ENCODE peak calls at places on chromosome 3, in nine cellular contexts. F is occipital lobe; U is left cardiac atrium; T is heart left ventricle; S is activated CD4-positive, CD25-positive, alpha-beta regulatory T cell treated with anti-CD3 and anti-CD28 coated beads, Interleukin-2, amount 50 U/mL, for 16 hours; Q is body of pancreas; P is activated CD8-positive, alpha-beta memory T cell treated with anti-CD3 and anti-CD28 coated beads, Interleukin-2, amount 10 ng/mL, durations not matched to agents 7 days and 5 days; Z is neural crest cell; X is posterior vena cava. H is an unnamed sample.

GRCh38 chr3:178231645-178232044 is 304.6 kb upstream of the KCNMB2 start:
- DNase-seq in F (no peak), U (no peak), T (no peak), S (no peak), Q (no peak), P (no peak), Z (no peak), X (no peak), H (no peak)

GRCh38 chr3:170471149-170471548 is 52.5 kb downstream of the CLDN11 start:
- DNase-seq in F (no peak), U (no peak), T (no peak), S (no peak), Q (no peak), P (no peak), Z (no peak), X (no peak), H (no peak)

GRCh38 chr3:104564045-104564643 is 802.6 kb upstream of the ALCAM start:
- DNase-seq in F (no peak), U (peak), T (no peak), S (peak), Q (peak), P (peak), Z (peak), X (no peak), H (no peak)

GRCh38 chr3:47261301-47261700 is 21.3 kb downstream of the KIF9 start:
- DNase-seq in F (no peak), U (no peak), T (no peak), S (no peak), Q (no peak), P (no peak), Z (no peak), X (peak), H (no peak)

GRCh38 chr3:186021673-186022362 is 84.0 kb upstream of the TRA2B start:
- DNase-seq in F (no peak), U (no peak), T (no peak), S (no peak), Q (no peak), P (no peak), Z (no peak), X (no peak), H (no peak)

GRCh38 chr3:161149529-161149928 is 44.4 kb upstream of the B3GALNT1 start:
- DNase-seq in F (no peak), U (no peak), T (no peak), S (no peak), Q (no peak), P (no peak), Z (no peak), X (no peak), H (no peak)

GRCh38 chr3:197487911-197488391 is 67.8 kb downstream of the BDH1 start:
- DNase-seq in F (no peak), U (peak), T (peak), S (no peak), Q (peak), P (no peak), Z (no peak), X (no peak), H (no peak)

GRCh38 chr3:78462021-78462420 is 1305.8 kb downstream of the ROBO1 start:
- DNase-seq in F (no peak), U (no peak), T (no peak), S (no peak), Q (no peak), P (no peak), Z (no peak), X (no peak), H (no peak)

GRCh38 chr3:142894493-142894892 is 5.6 kb upstream of the PCOLCE2 start:
- DNase-seq in F (no peak), U (no peak), T (no peak), S (no peak), Q (no peak), P (no peak), Z (no peak), X (no peak), H (no peak)

GRCh38 chr3:41125258-41125657 is 74.0 kb upstream of the CTNNB1 start:
- DNase-seq in F (no peak), U (no peak), T (no peak), S (no peak), Q (no peak), P (no peak), Z (no peak), X (no peak), H (no peak)

GRCh38 chr3:133394561-133395311 is 5.1 kb upstream of the BFSP2 start:
- DNase-seq in F (no peak), U (no peak), T (no peak), S (no peak), Q (no peak), P (no peak), Z (no peak), X (no peak), H (no peak)

GRCh38 chr3:78322780-78323179 is 1282.9 kb downstream of the ROBO2 start:
- DNase-seq in F (no peak), U (no peak), T (no peak), S (no peak), Q (no peak), P (no peak), Z (no peak), X (no peak), H (no peak)

GRCh38 chr3:126846316-126846715 is 136.6 kb upstream of the PLXNA1 start:
- DNase-seq in F (no peak), U (no peak), T (no peak), S (no peak), Q (no peak), P (no peak), Z (no peak), X (no peak), H (no peak)

GRCh38 chr3:159664011-159664410 is 324.6 kb upstream of the IL12A start:
- DNase-seq in F (no peak), U (no peak), T (no peak), S (no peak), Q (no peak), P (no peak), Z (no peak), X (no peak), H (no peak)

GRCh38 chr3:24837601-24838000 is 343.0 kb upstream of the THRB start:
- DNase-seq in F (no peak), U (no peak), T (no peak), S (no peak), Q (no peak), P (no peak), Z (no peak), X (no peak), H (no peak)

GRCh38 chr3:45986303-45986982 is 9.2 kb downstream of the FYCO1 start:
- DNase-seq in F (no peak), U (peak), T (peak), S (no peak), Q (peak), P (no peak), Z (no peak), X (no peak), H (no peak)

GRCh38 chr3:81268526-81268925 is 492.9 kb downstream of the GBE1 start:
- DNase-seq in F (no peak), U (no peak), T (no peak), S (no peak), Q (no peak), P (no peak), Z (no peak), X (no peak), H (no peak)

GRCh38 chr3:111871809-111872623 is 13.0 kb downstream of the PHLDB2 start:
- DNase-seq in F (no peak), U (no peak), T (no peak), S (no peak), Q (no peak), P (no peak), Z (no peak), X (no peak), H (no peak)

GRCh38 chr3:53544357-53544756 is 49.9 kb downstream of the CACNA1D start:
- DNase-seq in F (no peak), U (no peak), T (no peak), S (no peak), Q (no peak), P (no peak), Z (no peak), X (no peak), H (no peak)

GRCh38 chr3:94928921-94929320 is 866.1 kb downstream of the NSUN3 start:
- DNase-seq in F (no peak), U (no peak), T (no peak), S (no peak), Q (no peak), P (no peak), Z (no peak), X (no peak), H (no peak)

GRCh38 chr3:52784021-52784621 is 6.7 kb downstream of the ITIH1 start:
- DNase-seq in F (no peak), U (peak), T (peak), S (no peak), Q (peak), P (no peak), Z (no peak), X (peak), H (no peak)

GRCh38 chr3:117084739-117085270 is 375.2 kb downstream of the TUSC7 start:
- DNase-seq in F (no peak), U (no peak), T (no peak), S (no peak), Q (no peak), P (no peak), Z (no peak), X (no peak), H (no peak)

GRCh38 chr3:158109295-158109803 is 540 bp upstream of the RSRC1 start:
- DNase-seq in F (no peak), U (no peak), T (no peak), S (no peak), Q (no peak), P (no peak), Z (no peak), X (no peak), H (no peak)

H was measured in Right ventricle myocardium inferior.